ENCODE peak calls at places on chromosomes 3 and 15, in seven cellular contexts. O is HepG2, X is K562, L is H1, W is GM12878, M is HCT116, F is SK-N-SH. H is an unnamed sample.

GRCh38 chr3:123576119-123576518 is 8.7 kb downstream of the HACD2 start:
- DNase-seq in O (no peak), X (no peak), L (no peak), W (no peak), M (no peak), F (no peak), H (no peak)

GRCh38 chr3:74500257-74500656 is 114.2 kb downstream of the CNTN3 start:
- DNase-seq in O (no peak), X (no peak), L (no peak), W (no peak), M (no peak), F (no peak), H (no peak)

GRCh38 chr15:71437404-71437803 is 322.1 kb downstream of the THSD4 start:
- DNase-seq in O (no peak), X (no peak), L (no peak), W (no peak), M (no peak), F (no peak), H (no peak)

GRCh38 chr3:58206406-58207011 is 4.3 kb downstream of the DNASE1L3 start:
- DNase-seq in O (peak), X (peak), L (no peak), W (no peak), M (no peak), F (no peak), H (no peak)

GRCh38 chr3:10193692-10194327 is 29.1 kb downstream of the IRAK2 start:
- DNase-seq in O (no peak), X (no peak), L (no peak), W (no peak), M (no peak), F (no peak), H (no peak)

GRCh38 chr3:142999881-143000280 is 1.5 kb upstream of the U2SURP start:
- DNase-seq in O (no peak), X (peak), L (no peak), W (no peak), M (no peak), F (no peak), H (peak)

GRCh38 chr3:43161684-43162512 is 56.0 kb upstream of the POMGNT2 start:
- DNase-seq in O (peak), X (peak), L (no peak), W (no peak), M (no peak), F (peak), H (peak)

GRCh38 chr3:33636125-33636855 is 81.8 kb downstream of the CLASP2 start:
- DNase-seq in O (peak), X (peak), L (no peak), W (no peak), M (peak), F (peak), H (peak)

GRCh38 chr3:169241575-169241927 is 422.0 kb downstream of the MECOM start:
- DNase-seq in O (no peak), X (no peak), L (no peak), W (no peak), M (no peak), F (no peak), H (no peak)

GRCh38 chr3:23455775-23456174 is 252.6 kb downstream of the UBE2E2 start:
- DNase-seq in O (no peak), X (no peak), L (no peak), W (no peak), M (no peak), F (no peak), H (no peak)

GRCh38 chr3:142724682-142725351 is 983 bp downstream of the TRPC1 start:
- DNase-seq in O (peak), X (peak), L (peak), W (no peak), M (peak), F (peak), H (peak)

GRCh38 chr15:51908312-51908711 is 63.3 kb downstream of the LEO1 start:
- DNase-seq in O (no peak), X (no peak), L (no peak), W (no peak), M (no peak), F (no peak), H (no peak)

GRCh38 chr3:146159616-146160232 is 1.3 kb downstream of the PLOD2 start:
- DNase-seq in O (no peak), X (no peak), L (no peak), W (no peak), M (no peak), F (no peak), H (no peak)

GRCh38 chr3:188728371-188728896 is 443.3 kb upstream of the TPRG1 start:
- DNase-seq in O (no peak), X (no peak), L (no peak), W (no peak), M (no peak), F (no peak), H (no peak)

GRCh38 chr15:100100926-100101325 is 240.8 kb downstream of the ADAMTS17 start:
- DNase-seq in O (no peak), X (no peak), L (no peak), W (no peak), M (no peak), F (no peak), H (no peak)

GRCh38 chr3:57068437-57069089 is 8.1 kb downstream of the SPATA12 start:
- DNase-seq in O (no peak), X (peak), L (no peak), W (peak), M (peak), F (no peak), H (no peak)

GRCh38 chr3:78846688-78847087 is 921.1 kb downstream of the ROBO1 start:
- DNase-seq in O (no peak), X (no peak), L (no peak), W (no peak), M (no peak), F (no peak), H (no peak)

GRCh38 chr15:61750271-61751084 is 309.8 kb downstream of the VPS13C start:
- DNase-seq in O (no peak), X (no peak), L (no peak), W (no peak), M (no peak), F (peak), H (peak)

GRCh38 chr3:99780749-99781148 is 36.9 kb upstream of the CMSS1 start:
- DNase-seq in O (no peak), X (no peak), L (no peak), W (no peak), M (no peak), F (no peak), H (no peak)

DNA sequence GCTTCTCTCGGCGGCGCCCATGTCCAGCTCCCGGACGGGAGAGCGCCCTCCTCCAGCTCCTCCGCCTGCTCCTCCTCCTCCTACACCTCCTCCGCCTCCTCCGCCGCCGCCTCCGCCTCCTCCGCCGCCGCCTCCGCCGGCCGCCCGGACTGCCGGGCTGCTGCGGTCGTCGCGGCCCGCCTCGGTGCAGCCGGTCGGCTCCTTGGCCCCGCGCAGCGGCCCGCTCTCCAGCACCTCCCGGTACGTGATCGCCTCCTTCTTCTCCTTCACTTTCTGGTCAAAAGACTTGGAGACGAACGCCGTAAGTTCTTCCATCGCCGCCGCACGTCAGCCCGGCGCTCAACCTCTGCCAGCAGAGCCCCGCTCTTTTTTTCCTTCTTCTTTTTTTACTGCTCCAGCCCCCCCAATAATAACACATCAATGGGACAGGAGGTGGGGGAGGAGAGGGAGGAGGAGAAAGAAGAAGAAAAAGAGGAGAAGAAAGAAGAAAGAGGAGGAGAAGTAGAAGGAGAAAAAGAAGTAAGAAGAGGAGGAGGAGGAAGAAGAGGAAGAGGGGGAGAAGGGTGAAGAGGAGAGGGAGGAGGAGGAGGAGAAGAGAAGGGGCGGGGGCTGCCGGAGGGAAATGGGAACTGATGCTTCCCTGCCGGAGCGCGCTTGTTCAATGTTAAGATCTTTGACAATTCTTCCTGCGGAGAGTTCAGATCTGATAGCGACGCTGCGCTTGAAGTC is at the start of gene SHOX2:
- DNase-seq in O (no peak), X (peak), L (no peak), W (no peak), M (no peak), F (no peak), H (no peak)
- TF ChIP-seq JUND in O (no peak), X (no peak), L (no peak), W (no peak), M (no peak), F (no peak), H (no peak)

DNA sequence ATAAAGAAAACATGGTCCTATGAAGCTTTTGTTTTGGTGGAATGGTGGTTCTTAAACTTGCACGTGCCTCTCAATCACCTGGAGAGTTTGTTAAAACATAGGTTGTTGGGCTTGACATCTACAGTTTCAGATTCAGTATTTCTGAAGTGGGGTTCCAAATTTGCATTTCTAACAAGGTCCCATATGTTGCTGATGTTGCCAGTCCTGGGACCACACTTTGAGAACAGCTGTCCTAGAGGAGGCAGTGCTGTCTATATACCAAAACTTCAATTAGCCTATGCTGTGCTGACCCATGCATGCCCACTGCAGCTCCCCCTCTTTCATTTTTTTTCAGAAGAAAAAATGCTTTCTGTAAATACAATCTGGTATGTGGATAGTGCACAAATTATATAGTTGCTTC is 31.3 kb downstream of the ALCAM start:
- DNase-seq in O (no peak), X (no peak), L (no peak), W (no peak), M (no peak), F (no peak), H (no peak)
- TF ChIP-seq JUND in O (no peak), X (no peak), L (no peak), W (no peak), M (no peak), F (no peak), H (no peak)

GRCh38 chr3:157167371-157167770 is 7.4 kb upstream of the CCNL1 start:
- DNase-seq in O (no peak), X (no peak), L (no peak), W (no peak), M (no peak), F (no peak), H (peak)

GRCh38 chr3:157174616-157175498 is 14.9 kb upstream of the CCNL1 start:
- DNase-seq in O (peak), X (peak), L (peak), W (peak), M (peak), F (peak), H (peak)

GRCh38 chr3:157172746-157173145 is 12.8 kb upstream of the CCNL1 start:
- DNase-seq in O (no peak), X (no peak), L (no peak), W (no peak), M (no peak), F (no peak), H (no peak)

GRCh38 chr3:157174265-157174615 is 14.3 kb upstream of the CCNL1 start:
- DNase-seq in O (no peak), X (peak), L (no peak), W (no peak), M (no peak), F (no peak), H (peak)

GRCh38 chr3:157170861-157171260 is 10.9 kb upstream of the CCNL1 start:
- DNase-seq in O (no peak), X (peak), L (no peak), W (no peak), M (no peak), F (no peak), H (no peak)
- TF ChIP-seq JUND in O (no peak), X (no peak), L (no peak), W (no peak), M (no peak), F (no peak), H (no peak)

DNA sequence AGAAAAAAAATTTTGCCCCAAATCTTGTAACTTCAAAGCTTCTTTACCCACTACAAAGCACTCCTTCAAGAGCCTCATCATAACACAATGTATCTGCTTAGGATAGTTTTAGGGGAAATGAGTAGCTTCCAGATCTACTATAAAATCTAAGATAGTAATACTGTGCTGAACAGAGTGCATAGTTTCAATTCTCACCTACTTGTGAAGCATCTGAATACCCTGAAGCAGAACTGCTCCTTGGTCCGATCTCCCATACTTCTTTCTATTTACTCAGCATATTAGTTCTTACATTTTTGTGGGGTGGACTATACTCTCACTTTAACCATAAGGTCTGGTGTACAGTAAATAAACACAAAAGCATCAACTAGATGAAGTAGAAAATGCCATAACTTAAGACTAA is 9.6 kb downstream of the TFRC start:
- DNase-seq in O (no peak), X (no peak), L (no peak), W (peak), M (no peak), F (no peak), H (no peak)
- TF ChIP-seq JUND in O (no peak), X (no peak), L (no peak), W (no peak), M (no peak), F (no peak), H (no peak)

GRCh38 chr3:102085431-102086226 is 236.3 kb downstream of the NFKBIZ start:
- DNase-seq in O (no peak), X (no peak), L (no peak), W (no peak), M (no peak), F (no peak), H (no peak)
- TF ChIP-seq JUND in O (no peak), X (no peak), L (no peak), W (no peak), M (no peak), F (no peak), H (no peak)

GRCh38 chr3:48429416-48430358 is at the start of gene PLXNB1:
- DNase-seq in O (peak), X (peak), L (peak), W (no peak), M (no peak), F (peak), H (peak)
- TF ChIP-seq JUND in O (peak), X (peak), L (peak), W (no peak), M (no peak), F (no peak), H (no peak)

DNA sequence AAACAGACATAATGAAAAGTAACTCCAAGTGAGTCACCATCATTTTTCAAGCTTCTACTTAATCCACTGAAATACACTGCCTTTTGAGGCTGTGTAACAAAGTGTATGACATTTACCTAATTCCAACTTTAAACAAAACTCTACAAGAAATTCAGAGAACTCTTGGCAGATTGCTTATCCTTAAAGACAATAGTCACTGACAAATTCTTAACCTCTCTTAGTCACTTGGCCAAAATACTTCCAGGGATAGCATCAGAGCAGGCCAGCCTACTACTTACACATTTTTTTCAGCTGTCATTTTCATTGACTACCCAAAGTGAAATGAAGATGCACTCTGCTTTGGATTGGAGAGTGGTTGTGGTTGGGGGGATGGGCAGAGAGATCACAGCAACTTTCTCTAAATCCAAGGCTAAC is 3.6 kb downstream of the WWTR1 start:
- DNase-seq in O (no peak), X (no peak), L (no peak), W (no peak), M (no peak), F (no peak), H (peak)
- TF ChIP-seq JUND in O (no peak), X (no peak), L (no peak), W (no peak), M (no peak), F (peak), H (no peak)

DNA sequence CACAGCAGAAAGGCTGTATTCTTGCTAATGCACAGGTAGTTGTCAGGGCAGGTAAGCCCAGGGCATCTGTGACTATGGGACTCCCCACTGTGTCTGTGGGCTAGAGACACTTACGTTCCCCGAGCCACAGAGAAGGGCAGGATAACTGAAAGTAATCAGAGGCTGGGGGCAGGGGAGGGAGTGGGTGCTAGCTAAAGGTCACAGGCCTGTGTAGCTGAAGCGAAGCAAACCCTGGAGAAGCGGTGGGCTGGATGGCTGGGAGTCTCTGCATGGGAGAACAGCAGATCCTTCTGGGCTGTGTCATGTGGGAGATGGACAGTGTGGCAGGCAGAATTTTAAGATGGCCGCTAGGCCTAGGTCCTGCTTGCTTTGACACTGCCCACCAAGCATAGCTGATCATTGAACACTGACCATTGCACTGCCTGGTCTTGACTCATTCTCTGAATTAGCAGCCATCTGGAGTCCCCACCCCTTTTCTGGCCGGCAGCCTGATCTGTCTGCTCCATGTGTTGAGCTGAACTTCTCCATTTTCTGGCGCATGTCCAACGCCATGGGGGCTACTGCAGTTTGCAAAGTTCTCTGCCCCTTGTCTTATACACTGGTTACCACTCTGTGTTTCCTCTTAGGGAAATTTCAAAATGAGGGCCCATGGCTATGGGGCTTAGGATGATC is 110.0 kb downstream of the DGKG start:
- DNase-seq in O (no peak), X (peak), L (no peak), W (no peak), M (no peak), F (peak), H (no peak)
- TF ChIP-seq JUND in O (no peak), X (no peak), L (no peak), W (no peak), M (no peak), F (no peak), H (no peak)

GRCh38 chr3:44894485-44894884 is 20.1 kb downstream of the TGM4 start:
- DNase-seq in O (no peak), X (no peak), L (no peak), W (no peak), M (no peak), F (no peak), H (no peak)
- TF ChIP-seq JUND in O (no peak), X (no peak), L (no peak), W (no peak), M (no peak), F (no peak), H (no peak)